ENCODE peak calls at places on chromosomes 4 and X, in eight cellular contexts. One of them, this sample, is unnamed. For H3K4me1 and H3K36me3, the result is how much of the 10 kb centered on the place peaks cover.

GRCh38 chr4:177118596-177118995 is 191.1 kb upstream of the NEIL3 start:
- DNase-seq in K562: no peak
- DNase-seq in left ventricle myocardium inferior: peak
- DNase-seq in breast epithelium: no peak
- DNase-seq in mammary epithelial cell: peak
- DNase-seq in fibroblast of lung: peak
- DNase-seq in OCI-LY7: no peak
- DNase-seq in uterus: peak
- DNase-seq in this sample: peak

GRCh38 chr4:114052227-114052626 is 72.8 kb upstream of the ARSJ start:
- DNase-seq in K562: no peak
- DNase-seq in left ventricle myocardium inferior: no peak
- DNase-seq in breast epithelium: no peak
- DNase-seq in mammary epithelial cell: no peak
- DNase-seq in fibroblast of lung: no peak
- DNase-seq in OCI-LY7: no peak
- DNase-seq in uterus: no peak
- DNase-seq in this sample: no peak

GRCh38 chr4:6771229-6771671 is 11.3 kb upstream of the KIAA0232 start:
- DNase-seq in K562: no peak
- DNase-seq in left ventricle myocardium inferior: peak
- DNase-seq in breast epithelium: peak
- DNase-seq in mammary epithelial cell: peak
- DNase-seq in fibroblast of lung: peak
- DNase-seq in OCI-LY7: no peak
- DNase-seq in uterus: peak
- DNase-seq in this sample: no peak

GRCh38 chr4:1504786-1505500 is 98.7 kb upstream of the NKX1-1 start:
- DNase-seq in K562: no peak
- DNase-seq in left ventricle myocardium inferior: no peak
- DNase-seq in breast epithelium: no peak
- DNase-seq in mammary epithelial cell: no peak
- DNase-seq in fibroblast of lung: no peak
- DNase-seq in OCI-LY7: no peak
- DNase-seq in uterus: peak
- DNase-seq in this sample: no peak

GRCh38 chr4:113878718-113879117 is 100.7 kb downstream of the ARSJ start:
- DNase-seq in K562: no peak
- DNase-seq in left ventricle myocardium inferior: no peak
- DNase-seq in breast epithelium: no peak
- DNase-seq in mammary epithelial cell: peak
- DNase-seq in fibroblast of lung: peak
- DNase-seq in OCI-LY7: peak
- DNase-seq in uterus: no peak
- DNase-seq in this sample: peak

GRCh38 chr4:26736621-26737020 is 124.0 kb upstream of the STIM2 start:
- DNase-seq in K562: no peak
- DNase-seq in left ventricle myocardium inferior: no peak
- DNase-seq in breast epithelium: no peak
- DNase-seq in mammary epithelial cell: peak
- DNase-seq in fibroblast of lung: peak
- DNase-seq in OCI-LY7: no peak
- DNase-seq in uterus: no peak
- DNase-seq in this sample: no peak

GRCh38 chr4:44927361-44928061 is 201.2 kb upstream of the GNPDA2 start:
- DNase-seq in K562: peak
- DNase-seq in left ventricle myocardium inferior: no peak
- DNase-seq in breast epithelium: no peak
- DNase-seq in mammary epithelial cell: peak
- DNase-seq in fibroblast of lung: peak
- DNase-seq in OCI-LY7: peak
- DNase-seq in uterus: no peak
- DNase-seq in this sample: peak

GRCh38 chrX:34810364-34810763 is 132.2 kb upstream of the FAM47B start:
- DNase-seq in K562: no peak
- DNase-seq in left ventricle myocardium inferior: no peak
- DNase-seq in breast epithelium: no peak
- DNase-seq in mammary epithelial cell: peak
- DNase-seq in fibroblast of lung: peak
- DNase-seq in OCI-LY7: no peak
- DNase-seq in uterus: no peak
- DNase-seq in this sample: peak

GRCh38 chr4:23333556-23333945 is 556.3 kb downstream of the PPARGC1A start:
- DNase-seq in K562: no peak
- DNase-seq in left ventricle myocardium inferior: no peak
- DNase-seq in breast epithelium: no peak
- DNase-seq in mammary epithelial cell: no peak
- DNase-seq in fibroblast of lung: peak
- DNase-seq in OCI-LY7: no peak
- DNase-seq in uterus: no peak
- DNase-seq in this sample: no peak

GRCh38 chr4:140240237-140240636 is 86.3 kb upstream of the MAML3 start:
- DNase-seq in K562: no peak
- DNase-seq in left ventricle myocardium inferior: no peak
- DNase-seq in breast epithelium: no peak
- DNase-seq in mammary epithelial cell: no peak
- DNase-seq in fibroblast of lung: no peak
- DNase-seq in OCI-LY7: no peak
- DNase-seq in uterus: no peak
- DNase-seq in this sample: no peak

GRCh38 chrX:13990126-13990525 is 39.6 kb downstream of the GEMIN8 start:
- DNase-seq in K562: no peak
- DNase-seq in left ventricle myocardium inferior: no peak
- DNase-seq in breast epithelium: no peak
- DNase-seq in mammary epithelial cell: no peak
- DNase-seq in fibroblast of lung: no peak
- DNase-seq in OCI-LY7: no peak
- DNase-seq in uterus: no peak
- DNase-seq in this sample: no peak

GRCh38 chrX:39808471-39808917 is 289.3 kb downstream of the BCOR start:
- DNase-seq in K562: no peak
- DNase-seq in left ventricle myocardium inferior: no peak
- DNase-seq in breast epithelium: peak
- DNase-seq in mammary epithelial cell: peak
- DNase-seq in fibroblast of lung: peak
- DNase-seq in OCI-LY7: no peak
- DNase-seq in uterus: no peak
- DNase-seq in this sample: peak

GRCh38 chr4:156983366-156983765 is 11.8 kb upstream of the PDGFC start:
- DNase-seq in K562: no peak
- DNase-seq in left ventricle myocardium inferior: no peak
- DNase-seq in breast epithelium: no peak
- DNase-seq in mammary epithelial cell: no peak
- DNase-seq in fibroblast of lung: no peak
- DNase-seq in OCI-LY7: no peak
- DNase-seq in uterus: no peak
- DNase-seq in this sample: peak

GRCh38 chr4:1356181-1356998 is 9.4 kb downstream of the UVSSA start:
- DNase-seq in K562: peak
- DNase-seq in left ventricle myocardium inferior: peak
- DNase-seq in breast epithelium: peak
- DNase-seq in mammary epithelial cell: peak
- DNase-seq in fibroblast of lung: peak
- DNase-seq in OCI-LY7: peak
- DNase-seq in uterus: peak
- DNase-seq in this sample: peak

GRCh38 chrX:7117587-7117986 is 29.9 kb upstream of the STS start:
- DNase-seq in K562: no peak
- DNase-seq in left ventricle myocardium inferior: no peak
- DNase-seq in breast epithelium: no peak
- DNase-seq in mammary epithelial cell: no peak
- DNase-seq in fibroblast of lung: no peak
- DNase-seq in OCI-LY7: peak
- DNase-seq in uterus: no peak
- DNase-seq in this sample: no peak

GRCh38 chr4:157980158-157980557 is 192.7 kb downstream of the GASK1B start:
- DNase-seq in K562: no peak
- DNase-seq in left ventricle myocardium inferior: no peak
- DNase-seq in breast epithelium: no peak
- DNase-seq in mammary epithelial cell: no peak
- DNase-seq in fibroblast of lung: no peak
- DNase-seq in OCI-LY7: no peak
- DNase-seq in uterus: no peak
- DNase-seq in this sample: no peak

GRCh38 chrX:37746268-37746931 is 33.5 kb upstream of the CYBB start:
- DNase-seq in K562: no peak
- DNase-seq in left ventricle myocardium inferior: no peak
- DNase-seq in breast epithelium: no peak
- DNase-seq in mammary epithelial cell: peak
- DNase-seq in fibroblast of lung: peak
- DNase-seq in OCI-LY7: no peak
- DNase-seq in uterus: no peak
- DNase-seq in this sample: no peak

GRCh38 chrX:4277122-4277521 is 563.7 kb upstream of the PRKX start:
- DNase-seq in K562: no peak
- DNase-seq in left ventricle myocardium inferior: no peak
- DNase-seq in breast epithelium: no peak
- DNase-seq in mammary epithelial cell: peak
- DNase-seq in fibroblast of lung: no peak
- DNase-seq in OCI-LY7: peak
- DNase-seq in uterus: no peak
- DNase-seq in this sample: no peak

GRCh38 chr4:121679267-121679666 is 17.5 kb downstream of the ANXA5 start:
- DNase-seq in K562: no peak
- DNase-seq in left ventricle myocardium inferior: no peak
- DNase-seq in breast epithelium: no peak
- DNase-seq in mammary epithelial cell: no peak
- DNase-seq in fibroblast of lung: peak
- DNase-seq in OCI-LY7: no peak
- DNase-seq in uterus: no peak
- DNase-seq in this sample: no peak

GRCh38 chr4:25361253-25361652 is 15.8 kb upstream of the ANAPC4 start:
- DNase-seq in K562: no peak
- DNase-seq in left ventricle myocardium inferior: no peak
- DNase-seq in breast epithelium: no peak
- DNase-seq in mammary epithelial cell: no peak
- DNase-seq in fibroblast of lung: no peak
- DNase-seq in OCI-LY7: peak
- DNase-seq in uterus: no peak
- DNase-seq in this sample: no peak

DNA sequence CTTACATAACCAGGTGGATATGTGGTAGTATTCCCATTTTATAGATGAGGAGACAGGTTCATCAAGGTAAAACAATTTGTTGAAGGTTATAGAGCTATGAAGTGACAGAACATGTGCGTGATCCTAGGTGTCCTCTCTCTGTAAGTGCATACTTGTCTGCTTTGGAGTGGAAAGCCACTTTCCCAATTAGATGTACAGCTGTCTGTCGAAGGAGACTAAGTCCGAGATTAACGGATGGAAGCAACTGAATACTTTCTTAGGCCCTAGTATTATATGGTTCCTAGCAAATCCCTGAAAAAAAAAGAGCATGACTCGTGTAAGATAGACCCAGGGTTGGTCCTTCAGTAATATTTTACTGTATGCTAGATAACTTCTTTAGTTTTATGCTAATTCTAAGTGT is 19.7 kb downstream of the TMEM131L start:
- DNase-seq in K562: no peak
- DNase-seq in left ventricle myocardium inferior: no peak
- DNase-seq in breast epithelium: no peak
- DNase-seq in mammary epithelial cell: no peak
- DNase-seq in fibroblast of lung: no peak
- DNase-seq in OCI-LY7: no peak
- DNase-seq in uterus: no peak
- DNase-seq in this sample: no peak
- H3K4me1 ChIP-seq in K562: under half
- H3K4me1 ChIP-seq in left ventricle myocardium inferior: half or more
- H3K4me1 ChIP-seq in breast epithelium: under half
- H3K4me1 ChIP-seq in mammary epithelial cell: half or more
- H3K4me1 ChIP-seq in fibroblast of lung: under half
- H3K4me1 ChIP-seq in OCI-LY7: half or more
- H3K4me1 ChIP-seq in uterus: under half
- H3K4me1 ChIP-seq in this sample: under half

DNA sequence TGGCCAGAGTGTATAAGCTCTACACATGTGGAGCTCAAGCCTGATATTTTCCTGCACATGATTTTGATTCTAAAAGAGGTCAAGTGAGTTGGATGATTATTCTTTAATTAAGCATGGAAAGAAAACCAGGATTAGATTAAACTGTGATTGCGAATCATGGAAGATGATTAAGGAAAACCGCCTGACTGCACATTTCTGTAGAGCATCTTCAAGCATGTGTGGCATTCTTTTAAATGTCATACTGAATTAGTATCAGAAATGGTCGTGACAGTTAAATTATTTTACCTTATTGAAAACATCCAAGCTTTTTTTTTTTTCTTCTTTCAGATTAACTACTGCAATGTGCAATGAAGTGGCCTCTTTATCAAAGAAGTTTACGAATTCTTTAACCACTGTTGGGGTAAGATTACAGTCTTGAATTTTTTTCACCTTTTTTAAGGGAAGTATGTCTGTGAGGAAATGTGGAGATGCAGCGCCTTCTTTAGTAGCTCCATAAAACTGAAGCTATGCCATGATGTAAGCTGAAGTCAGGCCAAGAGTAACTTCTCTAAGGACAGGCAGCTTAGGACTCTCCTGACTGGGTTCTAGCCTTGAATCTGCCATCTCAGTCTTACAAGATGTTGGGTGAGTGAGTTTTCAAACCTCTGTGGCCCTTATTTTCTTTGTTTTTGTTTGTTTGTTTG is 67.9 kb downstream of the FAM114A1 start:
- DNase-seq in K562: no peak
- DNase-seq in left ventricle myocardium inferior: no peak
- DNase-seq in breast epithelium: no peak
- DNase-seq in mammary epithelial cell: no peak
- DNase-seq in fibroblast of lung: no peak
- DNase-seq in OCI-LY7: no peak
- DNase-seq in uterus: no peak
- DNase-seq in this sample: peak
- H3K36me3 ChIP-seq in K562: under half
- H3K36me3 ChIP-seq in left ventricle myocardium inferior: half or more
- H3K36me3 ChIP-seq in breast epithelium: under half
- H3K36me3 ChIP-seq in mammary epithelial cell: under half
- H3K36me3 ChIP-seq in fibroblast of lung: under half
- H3K36me3 ChIP-seq in OCI-LY7: under half
- H3K36me3 ChIP-seq in uterus: under half
- H3K36me3 ChIP-seq in this sample: half or more

DNA sequence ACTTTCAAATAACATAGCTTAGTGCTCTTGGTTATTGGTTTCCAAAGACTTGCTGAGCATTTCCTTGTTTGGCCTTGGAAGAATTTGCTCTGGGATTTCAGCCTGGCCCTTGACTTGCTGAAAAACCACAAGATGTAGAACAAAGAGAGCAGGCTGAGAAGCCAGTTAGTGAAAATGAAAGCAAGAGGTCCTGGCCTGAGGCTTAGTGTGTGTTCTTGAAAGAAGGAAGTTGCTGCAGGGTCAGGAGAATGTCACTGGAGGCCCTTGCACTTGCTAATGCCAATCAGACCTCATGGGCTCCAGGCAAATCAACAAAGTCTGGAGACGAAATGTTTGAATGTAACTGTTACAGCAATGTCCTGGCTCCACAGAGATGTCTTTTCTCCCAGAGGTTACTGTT is 79.4 kb downstream of the SYNPO2 start:
- DNase-seq in K562: no peak
- DNase-seq in left ventricle myocardium inferior: no peak
- DNase-seq in breast epithelium: peak
- DNase-seq in mammary epithelial cell: peak
- DNase-seq in fibroblast of lung: peak
- DNase-seq in OCI-LY7: peak
- DNase-seq in uterus: peak
- DNase-seq in this sample: peak
- H3K4me1 ChIP-seq in K562: under half
- H3K4me1 ChIP-seq in left ventricle myocardium inferior: half or more
- H3K4me1 ChIP-seq in breast epithelium: under half
- H3K4me1 ChIP-seq in mammary epithelial cell: under half
- H3K4me1 ChIP-seq in fibroblast of lung: under half
- H3K4me1 ChIP-seq in OCI-LY7: under half
- H3K4me1 ChIP-seq in uterus: under half
- H3K4me1 ChIP-seq in this sample: under half

GRCh38 chr4:70829015-70829414 is 10.7 kb downstream of the GRSF1 start:
- DNase-seq in K562: no peak
- DNase-seq in left ventricle myocardium inferior: no peak
- DNase-seq in breast epithelium: no peak
- DNase-seq in mammary epithelial cell: no peak
- DNase-seq in fibroblast of lung: no peak
- DNase-seq in OCI-LY7: no peak
- DNase-seq in uterus: no peak
- DNase-seq in this sample: no peak
- H3K36me3 ChIP-seq in K562: half or more
- H3K36me3 ChIP-seq in left ventricle myocardium inferior: half or more
- H3K36me3 ChIP-seq in breast epithelium: under half
- H3K36me3 ChIP-seq in mammary epithelial cell: under half
- H3K36me3 ChIP-seq in fibroblast of lung: under half
- H3K36me3 ChIP-seq in OCI-LY7: half or more
- H3K36me3 ChIP-seq in uterus: under half
- H3K36me3 ChIP-seq in this sample: half or more